ENCODE peak calls at places on chromosomes 3 and 15, in nine cellular contexts. H, S, T, B, W, R, P, O and J are unnamed samples.

GRCh38 chr3:191592105-191592504 is 131.1 kb downstream of the PYDC2 start:
- DNase-seq in H (no peak), S (peak), T (no peak), B (no peak), W (no peak), R (no peak), P (peak), O (no peak), J (no peak)

GRCh38 chr3:195045481-195045880 is 225.5 kb downstream of the XXYLT1 start:
- DNase-seq in H (no peak), S (no peak), T (no peak), B (no peak), W (no peak), R (no peak), P (no peak), O (no peak), J (no peak)

GRCh38 chr3:111603679-111604643 is 8.8 kb upstream of the ZBED2 start:
- DNase-seq in H (no peak), S (no peak), T (no peak), B (no peak), W (no peak), R (no peak), P (no peak), O (no peak), J (no peak)

GRCh38 chr3:15858547-15859506 is 61.0 kb upstream of the ANKRD28 start:
- DNase-seq in H (peak), S (peak), T (no peak), B (no peak), W (peak), R (peak), P (peak), O (no peak), J (peak)

GRCh38 chr3:139388077-139388476 is 1.4 kb downstream of the COPB2 start:
- DNase-seq in H (no peak), S (no peak), T (no peak), B (no peak), W (no peak), R (no peak), P (no peak), O (no peak), J (no peak)

GRCh38 chr3:113804701-113805100 is 33.9 kb upstream of the GRAMD1C start:
- DNase-seq in H (no peak), S (no peak), T (no peak), B (no peak), W (no peak), R (no peak), P (no peak), O (no peak), J (no peak)

GRCh38 chr3:177536873-177537272 is 339.6 kb upstream of the TBL1XR1 start:
- DNase-seq in H (no peak), S (no peak), T (peak), B (no peak), W (no peak), R (no peak), P (no peak), O (no peak), J (no peak)

GRCh38 chr3:56835626-56836025 is 33.9 kb upstream of the ARHGEF3 start:
- DNase-seq in H (no peak), S (no peak), T (no peak), B (no peak), W (no peak), R (no peak), P (no peak), O (no peak), J (no peak)

GRCh38 chr3:72282918-72283317 is 498.0 kb upstream of the PROK2 start:
- DNase-seq in H (no peak), S (no peak), T (no peak), B (no peak), W (no peak), R (no peak), P (no peak), O (no peak), J (no peak)

GRCh38 chr3:120448707-120449650 is 1.8 kb downstream of the FSTL1 start:
- DNase-seq in H (peak), S (no peak), T (no peak), B (peak), W (no peak), R (no peak), P (no peak), O (peak), J (peak)

GRCh38 chr3:2958553-2958952 is 151.6 kb downstream of the IL5RA start:
- DNase-seq in H (no peak), S (no peak), T (peak), B (no peak), W (no peak), R (no peak), P (peak), O (no peak), J (no peak)

GRCh38 chr3:45939341-45939771 is 3.9 kb upstream of the CXCR6 start:
- DNase-seq in H (no peak), S (no peak), T (no peak), B (no peak), W (no peak), R (no peak), P (no peak), O (no peak), J (no peak)

GRCh38 chr15:55224892-55225291 is 28.2 kb upstream of the RSL24D1 start:
- DNase-seq in H (no peak), S (no peak), T (no peak), B (no peak), W (no peak), R (no peak), P (no peak), O (no peak), J (no peak)